ENCODE peak calls at places on chromosomes 4 and X, in eight cellular contexts. W is B cell, I is mesothelial cell of epicardium, N is fibroblast of the aortic adventitia, M is endodermal cell, S is cardiac muscle cell, U is OCI-LY7, C is brain microvascular endothelial cell. J is an unnamed sample.

GRCh38 chr4:76147454-76148141 is 599 bp downstream of the NUP54 start:
- DNase-seq in W (no peak), N (peak), C (peak), M (peak), I (peak), U (peak), S (peak), J (peak)

GRCh38 chrX:65644621-65645287 is 22.7 kb upstream of the MSN start:
- DNase-seq in C (peak), N (peak), M (no peak), I (no peak), W (no peak), S (no peak), U (no peak), J (no peak)

GRCh38 chr4:30754021-30754420 is 33.9 kb downstream of the PCDH7 start:
- DNase-seq in M (no peak), C (no peak), I (no peak), S (no peak), W (no peak), N (peak), U (no peak), J (no peak)

GRCh38 chrX:138996268-138996667 is 284.8 kb upstream of the FGF13 start:
- DNase-seq in C (no peak), U (no peak), W (no peak), I (no peak), N (no peak), S (no peak), M (no peak), J (no peak)

GRCh38 chrX:39903937-39904336 is 193.8 kb downstream of the BCOR start:
- DNase-seq in W (no peak), M (no peak), I (no peak), U (no peak), C (no peak), N (peak), S (no peak), J (no peak)

GRCh38 chrX:11664211-11664888 is 1.4 kb downstream of the ARHGAP6 start:
- DNase-seq in W (no peak), N (no peak), U (no peak), S (peak), I (no peak), M (peak), C (no peak), J (no peak)

GRCh38 chr4:24754586-24754985 is 40.8 kb upstream of the SOD3 start:
- DNase-seq in S (no peak), W (no peak), M (no peak), I (no peak), U (no peak), N (no peak), C (no peak), J (no peak)

GRCh38 chr4:20254517-20255250 is 3.0 kb downstream of the SLIT2 start:
- DNase-seq in C (peak), U (no peak), W (no peak), I (peak), M (peak), S (peak), N (peak), J (peak)

GRCh38 chrX:83160096-83160495 is 348.0 kb upstream of the POU3F4 start:
- DNase-seq in N (no peak), M (peak), U (no peak), C (no peak), S (peak), I (no peak), W (no peak), J (no peak)

GRCh38 chr4:165294907-165295306 is 32.6 kb upstream of the MSMO1 start:
- DNase-seq in M (no peak), W (peak), U (peak), S (no peak), I (no peak), C (no peak), N (no peak), J (no peak)

GRCh38 chr4:13329963-13330362 is 154.2 kb downstream of the RAB28 start:
- DNase-seq in S (no peak), C (no peak), U (no peak), N (peak), I (no peak), M (no peak), W (no peak), J (no peak)

GRCh38 chr4:40149960-40150385 is 46.9 kb upstream of the RHOH start:
- DNase-seq in N (peak), S (peak), C (peak), M (peak), U (peak), W (peak), I (no peak), J (no peak)

GRCh38 chrX:44011505-44011904 is 38.3 kb upstream of the NDP start:
- DNase-seq in M (no peak), C (no peak), I (no peak), N (no peak), S (no peak), W (no peak), U (no peak), J (no peak)

GRCh38 chrX:45154462-45154861 is 46.2 kb downstream of the DIPK2B start:
- DNase-seq in M (no peak), U (no peak), C (no peak), W (no peak), S (no peak), N (no peak), I (no peak), J (no peak)

GRCh38 chr4:78242071-78242470 is 184.9 kb downstream of the FRAS1 start:
- DNase-seq in N (peak), I (no peak), M (no peak), W (no peak), U (no peak), C (peak), S (no peak), J (no peak)

GRCh38 chrX:53813663-53814440 is 127.3 kb upstream of the HUWE1 start:
- DNase-seq in N (no peak), I (no peak), W (no peak), U (no peak), S (no peak), M (no peak), C (no peak), J (no peak)

DNA sequence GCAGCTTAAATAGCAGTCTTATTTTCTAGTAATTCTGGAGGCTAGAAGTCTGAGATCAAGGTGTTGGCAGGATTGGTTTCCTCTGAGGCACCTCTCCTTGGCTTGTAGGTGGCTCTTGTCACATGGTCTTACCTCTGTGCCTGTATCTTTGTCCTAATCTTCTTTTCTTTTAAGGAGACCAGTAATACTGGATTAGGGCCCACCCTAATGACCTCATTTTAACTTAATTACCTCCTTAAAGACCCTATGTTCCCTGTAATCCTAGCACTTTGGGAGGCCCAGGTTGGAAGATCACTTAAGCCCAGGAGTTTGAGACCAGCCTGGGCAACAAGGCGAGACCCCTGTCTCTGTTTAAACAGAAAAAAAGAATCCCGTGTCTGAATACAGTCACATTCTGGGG is 38.9 kb downstream of the ARHGAP10 start:
- DNase-seq in U (no peak), I (no peak), W (no peak), S (no peak), N (no peak), C (no peak), M (no peak), J (no peak)
- TF ChIP-seq CTCF in U (no peak), I (no peak), W (no peak), S (no peak), N (no peak), C (no peak), M (no peak), J (no peak)

DNA sequence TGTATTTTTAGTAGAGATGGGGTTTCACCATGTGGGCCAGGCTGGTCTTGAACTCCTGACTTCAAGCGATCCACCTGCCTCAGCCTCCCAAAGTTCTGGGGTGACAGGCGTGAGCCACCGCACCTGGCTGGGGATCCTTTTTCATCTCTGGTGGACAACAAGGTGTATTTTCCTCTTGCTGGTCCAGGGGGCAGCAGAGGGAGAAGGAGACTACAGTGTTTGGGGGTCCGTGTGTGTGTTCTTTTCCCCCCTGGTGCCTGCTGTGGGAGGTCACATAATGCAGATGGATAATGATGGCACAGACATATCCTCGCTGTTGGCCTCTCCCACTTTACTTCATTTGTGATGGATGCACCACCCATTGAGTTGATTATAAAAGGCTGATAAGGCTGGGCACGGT is 39.0 kb upstream of the CD99 start:
- DNase-seq in S (no peak), W (no peak), U (peak), I (no peak), C (no peak), N (no peak), M (peak), J (no peak)
- TF ChIP-seq CTCF in S (peak), W (no peak), U (peak), I (no peak), C (peak), N (peak), M (peak), J (no peak)

DNA sequence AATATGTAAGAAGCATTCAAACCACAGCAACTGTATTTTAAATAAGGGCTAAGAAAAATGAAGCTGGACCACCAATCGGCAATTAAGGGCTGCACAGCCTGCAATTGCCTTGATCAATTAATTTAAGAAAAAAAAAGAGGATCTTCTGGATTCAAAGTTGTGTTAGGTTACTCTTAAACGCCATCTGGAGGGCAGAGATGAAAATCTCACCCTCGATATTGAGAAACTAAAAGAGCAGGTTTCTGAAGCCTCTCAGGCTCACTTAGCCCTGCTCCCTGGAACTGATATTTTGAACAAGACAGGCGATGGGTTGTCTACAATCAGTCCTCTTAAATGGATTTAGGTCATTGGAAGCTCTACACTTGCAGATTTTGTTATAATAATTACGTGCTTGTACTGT is 579.4 kb downstream of the GRXCR1 start:
- DNase-seq in I (no peak), S (no peak), U (no peak), M (no peak), W (no peak), C (no peak), N (peak), J (no peak)
- TF ChIP-seq CTCF in I (no peak), S (no peak), U (peak), M (peak), W (no peak), C (peak), N (peak), J (peak)

DNA sequence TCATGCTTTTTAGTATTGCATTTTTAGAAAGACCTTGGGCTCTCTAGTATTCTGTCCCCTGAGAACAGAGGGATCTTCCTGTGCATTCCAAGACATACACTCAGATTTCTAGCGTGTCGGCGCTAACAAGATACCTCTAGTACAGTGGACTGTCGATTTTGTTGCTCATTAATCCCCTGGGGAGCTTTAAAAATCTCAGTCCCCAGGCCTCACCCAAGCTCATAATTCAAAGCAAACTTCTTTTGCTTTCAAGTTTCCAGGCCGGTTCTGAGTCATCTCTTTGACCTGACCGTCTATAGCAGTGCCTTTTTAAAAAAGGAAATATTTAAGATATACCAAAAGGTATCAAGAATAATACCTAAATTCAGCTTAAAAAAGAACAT is 137.0 kb downstream of the AMMECR1 start:
- DNase-seq in N (peak), U (no peak), C (peak), M (no peak), S (no peak), W (no peak), I (no peak), J (no peak)
- TF ChIP-seq CTCF in N (no peak), U (no peak), C (no peak), M (no peak), S (no peak), W (no peak), I (no peak), J (no peak)

J was measured in osteocyte.